ENCODE peak calls at places on chromosomes 4 and X, in seven cellular contexts. W is upper lobe of right lung; J is CD8-positive, alpha-beta memory T cell; E is adrenal gland; P is aorta; Q is testis; U is pancreas. G is an unnamed sample. For H3K36me3, H3K9me3 and H3K27me3, the result is how much of the 10 kb centered on the place peaks cover.

GRCh38 chrX:95841863-95842262 is 842.8 kb upstream of the DIAPH2 start:
- DNase-seq in P (no peak), E (no peak), U (no peak), J (no peak), W (no peak), Q (no peak), G (no peak)

GRCh38 chrX:111095974-111096870 is at the start of gene PAK3:
- DNase-seq in P (peak), W (peak), U (peak), E (peak), J (peak), Q (peak), G (peak)

GRCh38 chr4:6727081-6727942 is 11.3 kb downstream of the BLOC1S4 start:
- DNase-seq in U (no peak), J (no peak), W (no peak), P (no peak), E (peak), Q (peak), G (no peak)

GRCh38 chr4:85780664-85781063 is 305.7 kb downstream of the ARHGAP24 start:
- DNase-seq in E (no peak), W (no peak), J (no peak), Q (no peak), U (no peak), P (no peak), G (no peak)

GRCh38 chrX:57902633-57903032 is 7.6 kb downstream of the ZXDA start:
- DNase-seq in J (no peak), W (no peak), P (no peak), Q (no peak), E (no peak), U (no peak), G (no peak)

GRCh38 chr4:65482410-65482809 is 187.9 kb downstream of the EPHA5 start:
- DNase-seq in Q (no peak), W (no peak), U (no peak), E (no peak), J (no peak), P (no peak), G (no peak)

GRCh38 chrX:44974462-44974861 is 101.5 kb downstream of the KDM6A start:
- DNase-seq in U (no peak), E (no peak), Q (no peak), W (no peak), P (no peak), J (no peak), G (no peak)

GRCh38 chr4:148415500-148415899 is 26.7 kb downstream of the NR3C2 start:
- DNase-seq in Q (no peak), W (no peak), E (no peak), P (no peak), J (no peak), U (no peak), G (no peak)

GRCh38 chr4:176780995-176781738 is 11.6 kb downstream of the VEGFC start:
- DNase-seq in P (no peak), W (no peak), E (no peak), J (no peak), Q (no peak), U (no peak), G (no peak)

GRCh38 chrX:41789374-41789773 is 65.4 kb downstream of the GPR82 start:
- DNase-seq in Q (no peak), P (no peak), J (no peak), E (peak), U (no peak), W (no peak), G (no peak)

GRCh38 chr4:121155893-121156292 is 8.2 kb downstream of the TNIP3 start:
- DNase-seq in W (no peak), E (no peak), U (no peak), P (no peak), Q (no peak), J (no peak), G (peak)

GRCh38 chrX:131728295-131729145 is 184.6 kb downstream of the OR13H1 start:
- DNase-seq in J (peak), U (peak), P (peak), Q (peak), E (no peak), W (no peak), G (no peak)

GRCh38 chr4:111535792-111536191 is 609.5 kb upstream of the FAM241A start:
- DNase-seq in W (no peak), P (no peak), U (no peak), J (no peak), E (no peak), Q (no peak), G (no peak)

GRCh38 chr4:7144374-7145290 is 47.7 kb upstream of the SORCS2 start:
- DNase-seq in W (no peak), P (no peak), U (no peak), J (no peak), Q (no peak), E (no peak), G (no peak)

GRCh38 chr4:168536448-168536847 is 39.6 kb downstream of the PALLD start:
- DNase-seq in P (no peak), W (no peak), Q (peak), J (no peak), U (no peak), E (no peak), G (no peak)

GRCh38 chrX:135340827-135341226 is 31.5 kb downstream of the ETDC start:
- DNase-seq in J (no peak), W (no peak), P (no peak), U (no peak), Q (no peak), E (no peak), G (no peak)

GRCh38 chr4:88320174-88320779 is 35.9 kb upstream of the PPM1K start:
- DNase-seq in P (no peak), W (no peak), J (no peak), E (no peak), Q (no peak), U (no peak), G (no peak)

GRCh38 chr4:53997901-53998300 is 66.5 kb downstream of the CHIC2 start:
- DNase-seq in E (no peak), P (no peak), U (peak), Q (no peak), W (no peak), J (no peak), G (no peak)

GRCh38 chrX:132634521-132634920 is 145.7 kb upstream of the MBNL3 start:
- DNase-seq in W (no peak), J (no peak), E (no peak), Q (peak), P (no peak), U (no peak), G (no peak)

GRCh38 chr4:128517739-128518510 is 230.3 kb upstream of the PGRMC2 start:
- DNase-seq in U (peak), J (no peak), W (no peak), P (peak), E (peak), Q (peak), G (peak)

GRCh38 chr4:156811963-156812362 is 159.6 kb downstream of the PDGFC start:
- DNase-seq in P (no peak), W (no peak), U (no peak), E (no peak), J (no peak), Q (no peak), G (no peak)

GRCh38 chr4:36209941-36210663 is 34.2 kb downstream of the ARAP2 start:
- DNase-seq in J (no peak), W (no peak), U (no peak), E (no peak), P (no peak), Q (no peak), G (no peak)

GRCh38 chr4:71294301-71294700 is 44.5 kb upstream of the SLC4A4 start:
- DNase-seq in Q (no peak), J (no peak), P (no peak), W (no peak), U (no peak), E (no peak), G (no peak)

GRCh38 chr4:132437117-132437516 is 712.0 kb upstream of the PCDH10 start:
- DNase-seq in J (no peak), E (no peak), P (no peak), U (no peak), W (no peak), Q (no peak), G (no peak)

GRCh38 chr4:84482564-84483563 is 16.2 kb downstream of the NKX6-1 start:
- DNase-seq in W (peak), J (no peak), P (peak), E (no peak), Q (peak), U (no peak), G (no peak)
- H3K36me3 ChIP-seq in W (under half), J (under half), P (under half), E (under half), Q (under half), U (under half), G (under half)

GRCh38 chr4:188707036-188707435 is 567.8 kb downstream of the TRIML1 start:
- DNase-seq in J (no peak), Q (peak), P (no peak), W (no peak), E (peak), U (no peak), G (no peak)
- H3K9me3 ChIP-seq in J (under half), Q (under half), P (under half), W (under half), E (under half), U (under half), G (under half)

DNA sequence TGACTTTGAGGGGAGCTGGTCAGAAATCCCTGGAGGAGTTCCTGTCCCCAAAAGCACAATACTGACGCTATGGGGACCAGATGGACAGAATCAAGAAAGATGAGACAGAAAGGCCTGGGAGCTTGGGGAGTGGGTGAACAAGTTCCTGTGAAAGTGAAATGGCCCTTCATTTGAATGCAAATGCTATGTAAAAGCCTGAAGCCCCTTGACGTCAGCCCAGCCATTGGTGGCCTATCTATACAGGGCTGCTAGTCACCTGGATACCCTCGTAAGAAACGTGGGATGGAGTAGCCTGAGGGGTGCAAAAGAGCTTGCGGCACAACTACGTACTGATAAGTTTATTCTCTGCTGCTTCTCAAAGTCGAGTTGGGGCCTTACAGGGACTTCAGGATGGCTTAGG is at the start of gene CDX4:
- DNase-seq in Q (no peak), W (no peak), E (no peak), P (no peak), J (no peak), U (no peak), G (no peak)
- H3K27me3 ChIP-seq in Q (under half), W (under half), E (half or more), P (under half), J (under half), U (under half), G (under half)

GRCh38 chr4:41260315-41260714 is 3.6 kb downstream of the UCHL1 start:
- DNase-seq in E (no peak), W (no peak), J (no peak), Q (no peak), P (no peak), U (no peak), G (no peak)

GRCh38 chr4:41257257-41257900 is 651 bp downstream of the UCHL1 start:
- DNase-seq in J (no peak), W (peak), E (peak), U (peak), P (peak), Q (peak), G (peak)

GRCh38 chr4:41256740-41257256 is at the start of gene UCHL1:
- DNase-seq in Q (peak), E (peak), W (no peak), J (no peak), P (peak), U (peak), G (peak)

GRCh38 chr4:41257901-41258300 is 1.2 kb downstream of the UCHL1 start:
- DNase-seq in W (no peak), P (no peak), U (no peak), J (no peak), Q (no peak), E (no peak), G (no peak)

DNA sequence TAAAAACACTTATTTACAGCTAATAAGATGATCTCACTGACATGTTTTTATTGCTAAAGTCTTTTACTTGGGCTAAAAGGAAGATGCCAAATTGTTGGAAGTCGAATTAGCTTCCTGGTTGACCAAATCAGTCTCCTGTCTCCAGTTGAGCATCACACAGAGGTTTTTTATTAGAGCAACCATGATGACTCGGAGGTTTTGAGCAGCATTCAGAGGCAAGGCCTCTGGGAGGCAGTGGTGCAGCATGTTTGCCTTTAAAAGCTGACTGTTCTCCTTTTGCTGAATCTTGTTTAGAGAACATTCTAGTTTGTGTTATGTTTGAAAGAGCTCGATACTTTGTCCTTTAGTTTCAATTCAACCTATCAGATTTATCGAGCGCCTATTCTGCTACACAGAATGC is 2.1 kb downstream of the UCHL1 start:
- DNase-seq in J (no peak), W (no peak), P (no peak), Q (peak), E (peak), U (no peak), G (peak)
- H3K36me3 ChIP-seq in J (under half), W (under half), P (under half), Q (under half), E (under half), U (under half), G (under half)

DNA sequence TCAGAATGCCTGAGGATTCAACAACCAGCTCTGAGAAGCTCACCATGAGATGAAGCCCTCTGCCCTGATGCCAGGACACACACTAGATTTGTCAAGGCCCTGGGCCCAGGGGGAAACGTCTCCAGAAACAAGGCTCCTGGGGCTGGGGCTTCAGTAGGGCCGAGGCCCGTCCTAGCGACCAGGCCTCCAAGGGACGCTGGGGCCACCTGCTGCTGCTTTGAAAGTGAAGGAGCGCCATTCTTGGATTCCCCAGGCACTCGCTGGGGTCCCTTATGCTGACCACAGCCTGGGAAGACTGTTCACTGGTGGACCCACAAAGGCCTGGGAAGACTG is 23.9 kb downstream of the PDE6B start:
- DNase-seq in W (no peak), U (no peak), E (no peak), J (no peak), P (peak), Q (no peak), G (no peak)
- H3K9me3 ChIP-seq in W (under half), U (under half), E (under half), J (under half), P (under half), Q (under half), G (under half)

G was measured in MG63.